ENCODE peak calls at places on chromosomes 2 and 18, in six cellular contexts. L is activated CD8-positive, alpha-beta memory T cell treated with anti-CD3 and anti-CD28 coated beads, Interleukin-2, amount 50 U/mL, for 4 hours; K is skeletal muscle cell; G is T-helper 9 cell; S is hepatocyte; Z is kidney tubule cell. W is an unnamed sample.

GRCh38 chr18:75133721-75134645 is 75.0 kb downstream of the PTGR3 start:
- DNase-seq in L (no peak), K (no peak), G (no peak), S (no peak), Z (no peak), W (no peak)

GRCh38 chr18:23824235-23824634 is 135.0 kb downstream of the LAMA3 start:
- DNase-seq in L (no peak), K (no peak), G (no peak), S (no peak), Z (peak), W (no peak)

GRCh38 chr2:119439574-119440500 is 8.2 kb downstream of the TMEM37 start:
- DNase-seq in L (no peak), K (no peak), G (no peak), S (no peak), Z (no peak), W (no peak)

GRCh38 chr2:229282758-229283546 is 11.9 kb upstream of the PID1 start:
- DNase-seq in L (no peak), K (peak), G (no peak), S (no peak), Z (no peak), W (no peak)

GRCh38 chr2:113762377-113763118 is 6.1 kb upstream of the SLC35F5 start:
- DNase-seq in L (no peak), K (peak), G (no peak), S (no peak), Z (peak), W (no peak)

GRCh38 chr2:24745825-24746224 is 47.4 kb downstream of the PTRHD1 start:
- DNase-seq in L (no peak), K (no peak), G (no peak), S (no peak), Z (no peak), W (no peak)

GRCh38 chr2:203612246-203612645 is 77.1 kb upstream of the RAPH1 start:
- DNase-seq in L (no peak), K (no peak), G (no peak), S (no peak), Z (peak), W (no peak)

GRCh38 chr2:191023235-191023679 is 9.3 kb upstream of the STAT1 start:
- DNase-seq in L (no peak), K (no peak), G (no peak), S (no peak), Z (no peak), W (peak)

GRCh38 chr2:160901631-160902030 is 258.6 kb upstream of the TANK start:
- DNase-seq in L (no peak), K (peak), G (no peak), S (no peak), Z (no peak), W (no peak)

GRCh38 chr2:7685342-7686015 is 768.3 kb downstream of the RNF144A start:
- DNase-seq in L (no peak), K (peak), G (no peak), S (peak), Z (peak), W (no peak)

GRCh38 chr2:165406053-165406628 is 63.4 kb upstream of the CSRNP3 start:
- DNase-seq in L (no peak), K (no peak), G (no peak), S (no peak), Z (peak), W (no peak)

GRCh38 chr18:28124239-28125029 is 52.5 kb downstream of the CDH2 start:
- DNase-seq in L (no peak), K (no peak), G (no peak), S (no peak), Z (no peak), W (no peak)

GRCh38 chr2:233124449-233125080 is 64.4 kb downstream of the INPP5D start:
- DNase-seq in L (no peak), K (no peak), G (no peak), S (no peak), Z (no peak), W (no peak)

GRCh38 chr2:39516347-39517101 is 79.4 kb upstream of the MAP4K3 start:
- DNase-seq in L (no peak), K (peak), G (no peak), S (peak), Z (no peak), W (no peak)

GRCh38 chr2:239382384-239382880 is 18.4 kb downstream of the HDAC4 start:
- DNase-seq in L (peak), K (no peak), G (no peak), S (no peak), Z (no peak), W (no peak)

GRCh38 chr2:229485782-229486181 is 214.7 kb upstream of the PID1 start:
- DNase-seq in L (no peak), K (no peak), G (no peak), S (no peak), Z (no peak), W (no peak)

GRCh38 chr2:117949800-117950199 is 64.1 kb downstream of the CCDC93 start:
- DNase-seq in L (no peak), K (no peak), G (no peak), S (no peak), Z (no peak), W (no peak)

GRCh38 chr2:239310401-239311061 is 90.3 kb downstream of the HDAC4 start:
- DNase-seq in L (no peak), K (no peak), G (no peak), S (no peak), Z (no peak), W (no peak)

GRCh38 chr2:137912358-137912757 is 51.9 kb upstream of the HNMT start:
- DNase-seq in L (no peak), K (peak), G (no peak), S (no peak), Z (no peak), W (no peak)

GRCh38 chr2:33134764-33135560 is 188.2 kb downstream of the LTBP1 start:
- DNase-seq in L (no peak), K (no peak), G (no peak), S (no peak), Z (no peak), W (no peak)

GRCh38 chr2:77566582-77566981 is 44.4 kb upstream of the LRRTM4 start:
- DNase-seq in L (no peak), K (no peak), G (no peak), S (peak), Z (peak), W (no peak)

GRCh38 chr2:109005686-109006204 is 16.7 kb upstream of the EDAR start:
- DNase-seq in L (no peak), K (no peak), G (no peak), S (no peak), Z (no peak), W (no peak)

GRCh38 chr2:99802730-99803129 is 312.9 kb upstream of the REV1 start:
- DNase-seq in L (no peak), K (no peak), G (no peak), S (no peak), Z (no peak), W (no peak)

GRCh38 chr2:207766697-207767460 is 2.8 kb downstream of the FZD5 start:
- DNase-seq in L (no peak), K (no peak), G (no peak), S (peak), Z (no peak), W (no peak)

GRCh38 chr2:144403940-144404339 is 116.0 kb downstream of the ZEB2 start:
- DNase-seq in L (no peak), K (no peak), G (no peak), S (no peak), Z (peak), W (no peak)

GRCh38 chr2:11811036-11811654 is 64.7 kb downstream of the LPIN1 start:
- DNase-seq in L (no peak), K (no peak), G (no peak), S (no peak), Z (no peak), W (no peak)

GRCh38 chr2:108926561-108927380 is 62.2 kb downstream of the EDAR start:
- DNase-seq in L (no peak), K (no peak), G (no peak), S (no peak), Z (no peak), W (no peak)

GRCh38 chr2:96762529-96763253 is 2.0 kb downstream of the CNNM4 start:
- DNase-seq in L (no peak), K (no peak), G (no peak), S (no peak), Z (peak), W (no peak)

GRCh38 chr2:235489897-235490296 is 3.9 kb upstream of the AGAP1 start:
- DNase-seq in L (no peak), K (no peak), G (no peak), S (no peak), Z (no peak), W (no peak)

GRCh38 chr2:215028231-215028630 is 110.2 kb downstream of the ABCA12 start:
- DNase-seq in L (no peak), K (peak), G (no peak), S (no peak), Z (peak), W (no peak)

GRCh38 chr2:86105252-86105968 is at the start of gene POLR1A:
- DNase-seq in L (peak), K (peak), G (peak), S (peak), Z (peak), W (peak)

GRCh38 chr18:55777666-55778304 is 189.8 kb upstream of the TCF4 start:
- DNase-seq in L (no peak), K (no peak), G (no peak), S (no peak), Z (no peak), W (no peak)